ENCODE peak calls at places on chromosomes 7 and 10, in seven cellular contexts. One of them, this sample, is unnamed.

GRCh38 chr7:107234436-107234835 is 65.6 kb downstream of the HBP1 start:
- DNase-seq in coronary artery: no peak
- DNase-seq in brain microvascular endothelial cell: no peak
- DNase-seq in RWPE1: no peak
- DNase-seq in fibroblast of pulmonary artery: no peak
- DNase-seq in upper lobe of right lung: no peak
- DNase-seq in tibial artery: no peak
- DNase-seq in this sample: no peak

GRCh38 chr7:130486114-130486962 is 5.5 kb upstream of the MEST start:
- DNase-seq in coronary artery: no peak
- DNase-seq in brain microvascular endothelial cell: no peak
- DNase-seq in RWPE1: peak
- DNase-seq in fibroblast of pulmonary artery: no peak
- DNase-seq in upper lobe of right lung: peak
- DNase-seq in tibial artery: no peak
- DNase-seq in this sample: peak

GRCh38 chr7:7265057-7265456 is 82.7 kb downstream of the C1GALT1 start:
- DNase-seq in coronary artery: no peak
- DNase-seq in brain microvascular endothelial cell: peak
- DNase-seq in RWPE1: no peak
- DNase-seq in fibroblast of pulmonary artery: peak
- DNase-seq in upper lobe of right lung: no peak
- DNase-seq in tibial artery: no peak
- DNase-seq in this sample: no peak

GRCh38 chr7:16422100-16422430 is 727 bp upstream of the CRPPA start:
- DNase-seq in coronary artery: no peak
- DNase-seq in brain microvascular endothelial cell: no peak
- DNase-seq in RWPE1: no peak
- DNase-seq in fibroblast of pulmonary artery: peak
- DNase-seq in upper lobe of right lung: no peak
- DNase-seq in tibial artery: no peak
- DNase-seq in this sample: no peak

GRCh38 chr7:122768827-122769226 is 66.1 kb upstream of the RNF148 start:
- DNase-seq in coronary artery: no peak
- DNase-seq in brain microvascular endothelial cell: no peak
- DNase-seq in RWPE1: no peak
- DNase-seq in fibroblast of pulmonary artery: no peak
- DNase-seq in upper lobe of right lung: no peak
- DNase-seq in tibial artery: no peak
- DNase-seq in this sample: no peak

GRCh38 chr7:123571684-123572083 is 14.1 kb upstream of the NDUFA5 start:
- DNase-seq in coronary artery: no peak
- DNase-seq in brain microvascular endothelial cell: peak
- DNase-seq in RWPE1: no peak
- DNase-seq in fibroblast of pulmonary artery: peak
- DNase-seq in upper lobe of right lung: no peak
- DNase-seq in tibial artery: no peak
- DNase-seq in this sample: no peak

GRCh38 chr7:85714182-85714581 is 527.3 kb upstream of the SEMA3D start:
- DNase-seq in coronary artery: no peak
- DNase-seq in brain microvascular endothelial cell: no peak
- DNase-seq in RWPE1: no peak
- DNase-seq in fibroblast of pulmonary artery: no peak
- DNase-seq in upper lobe of right lung: no peak
- DNase-seq in tibial artery: no peak
- DNase-seq in this sample: no peak

GRCh38 chr10:5592070-5592469 is 67.3 kb downstream of the CALML3 start:
- DNase-seq in coronary artery: no peak
- DNase-seq in brain microvascular endothelial cell: no peak
- DNase-seq in RWPE1: no peak
- DNase-seq in fibroblast of pulmonary artery: no peak
- DNase-seq in upper lobe of right lung: peak
- DNase-seq in tibial artery: no peak
- DNase-seq in this sample: no peak

GRCh38 chr10:12416396-12417090 is 67.2 kb downstream of the CAMK1D start:
- DNase-seq in coronary artery: no peak
- DNase-seq in brain microvascular endothelial cell: no peak
- DNase-seq in RWPE1: no peak
- DNase-seq in fibroblast of pulmonary artery: no peak
- DNase-seq in upper lobe of right lung: no peak
- DNase-seq in tibial artery: peak
- DNase-seq in this sample: no peak

GRCh38 chr10:78254013-78254412 is 220.3 kb downstream of the RPS24 start:
- DNase-seq in coronary artery: no peak
- DNase-seq in brain microvascular endothelial cell: peak
- DNase-seq in RWPE1: no peak
- DNase-seq in fibroblast of pulmonary artery: no peak
- DNase-seq in upper lobe of right lung: no peak
- DNase-seq in tibial artery: no peak
- DNase-seq in this sample: no peak

GRCh38 chr10:1932617-1933016 is 195.3 kb upstream of the ADARB2 start:
- DNase-seq in coronary artery: no peak
- DNase-seq in brain microvascular endothelial cell: no peak
- DNase-seq in RWPE1: no peak
- DNase-seq in fibroblast of pulmonary artery: no peak
- DNase-seq in upper lobe of right lung: no peak
- DNase-seq in tibial artery: no peak
- DNase-seq in this sample: no peak

GRCh38 chr10:30804478-30805055 is 175.0 kb upstream of the LYZL2 start:
- DNase-seq in coronary artery: peak
- DNase-seq in brain microvascular endothelial cell: no peak
- DNase-seq in RWPE1: no peak
- DNase-seq in fibroblast of pulmonary artery: peak
- DNase-seq in upper lobe of right lung: no peak
- DNase-seq in tibial artery: peak
- DNase-seq in this sample: no peak

GRCh38 chr10:28948045-28948444 is 270.7 kb downstream of the BAMBI start:
- DNase-seq in coronary artery: no peak
- DNase-seq in brain microvascular endothelial cell: peak
- DNase-seq in RWPE1: no peak
- DNase-seq in fibroblast of pulmonary artery: no peak
- DNase-seq in upper lobe of right lung: no peak
- DNase-seq in tibial artery: no peak
- DNase-seq in this sample: no peak

GRCh38 chr10:110636932-110637557 is 7.1 kb upstream of the RBM20 start:
- DNase-seq in coronary artery: peak
- DNase-seq in brain microvascular endothelial cell: peak
- DNase-seq in RWPE1: no peak
- DNase-seq in fibroblast of pulmonary artery: no peak
- DNase-seq in upper lobe of right lung: no peak
- DNase-seq in tibial artery: no peak
- DNase-seq in this sample: no peak

GRCh38 chr7:24336461-24336860 is 52.5 kb downstream of the NPY start:
- DNase-seq in coronary artery: no peak
- DNase-seq in brain microvascular endothelial cell: no peak
- DNase-seq in RWPE1: no peak
- DNase-seq in fibroblast of pulmonary artery: no peak
- DNase-seq in upper lobe of right lung: no peak
- DNase-seq in tibial artery: no peak
- DNase-seq in this sample: no peak

GRCh38 chr10:117004238-117004626 is 755 bp downstream of the SHTN1 start:
- DNase-seq in coronary artery: no peak
- DNase-seq in brain microvascular endothelial cell: no peak
- DNase-seq in RWPE1: peak
- DNase-seq in fibroblast of pulmonary artery: peak
- DNase-seq in upper lobe of right lung: no peak
- DNase-seq in tibial artery: no peak
- DNase-seq in this sample: no peak

GRCh38 chr7:99143853-99144672 is at the start of gene SMURF1:
- DNase-seq in coronary artery: peak
- DNase-seq in brain microvascular endothelial cell: no peak
- DNase-seq in RWPE1: peak
- DNase-seq in fibroblast of pulmonary artery: peak
- DNase-seq in upper lobe of right lung: peak
- DNase-seq in tibial artery: peak
- DNase-seq in this sample: peak

GRCh38 chr10:17181751-17182150 is 19.7 kb downstream of the TRDMT1 start:
- DNase-seq in coronary artery: no peak
- DNase-seq in brain microvascular endothelial cell: no peak
- DNase-seq in RWPE1: no peak
- DNase-seq in fibroblast of pulmonary artery: peak
- DNase-seq in upper lobe of right lung: peak
- DNase-seq in tibial artery: no peak
- DNase-seq in this sample: no peak

GRCh38 chr10:62302760-62303159 is 34.1 kb upstream of the RTKN2 start:
- DNase-seq in coronary artery: no peak
- DNase-seq in brain microvascular endothelial cell: no peak
- DNase-seq in RWPE1: no peak
- DNase-seq in fibroblast of pulmonary artery: no peak
- DNase-seq in upper lobe of right lung: no peak
- DNase-seq in tibial artery: no peak
- DNase-seq in this sample: no peak

GRCh38 chr10:96588601-96589419 is 2.0 kb upstream of the TM9SF3 start:
- DNase-seq in coronary artery: no peak
- DNase-seq in brain microvascular endothelial cell: no peak
- DNase-seq in RWPE1: peak
- DNase-seq in fibroblast of pulmonary artery: no peak
- DNase-seq in upper lobe of right lung: no peak
- DNase-seq in tibial artery: no peak
- DNase-seq in this sample: no peak

GRCh38 chr10:30770816-30771215 is 141.3 kb upstream of the LYZL2 start:
- DNase-seq in coronary artery: no peak
- DNase-seq in brain microvascular endothelial cell: no peak
- DNase-seq in RWPE1: no peak
- DNase-seq in fibroblast of pulmonary artery: no peak
- DNase-seq in upper lobe of right lung: no peak
- DNase-seq in tibial artery: no peak
- DNase-seq in this sample: no peak

GRCh38 chr10:56360583-56360966 is 484 bp downstream of the ZWINT start:
- DNase-seq in coronary artery: no peak
- DNase-seq in brain microvascular endothelial cell: no peak
- DNase-seq in RWPE1: no peak
- DNase-seq in fibroblast of pulmonary artery: no peak
- DNase-seq in upper lobe of right lung: no peak
- DNase-seq in tibial artery: no peak
- DNase-seq in this sample: no peak

DNA sequence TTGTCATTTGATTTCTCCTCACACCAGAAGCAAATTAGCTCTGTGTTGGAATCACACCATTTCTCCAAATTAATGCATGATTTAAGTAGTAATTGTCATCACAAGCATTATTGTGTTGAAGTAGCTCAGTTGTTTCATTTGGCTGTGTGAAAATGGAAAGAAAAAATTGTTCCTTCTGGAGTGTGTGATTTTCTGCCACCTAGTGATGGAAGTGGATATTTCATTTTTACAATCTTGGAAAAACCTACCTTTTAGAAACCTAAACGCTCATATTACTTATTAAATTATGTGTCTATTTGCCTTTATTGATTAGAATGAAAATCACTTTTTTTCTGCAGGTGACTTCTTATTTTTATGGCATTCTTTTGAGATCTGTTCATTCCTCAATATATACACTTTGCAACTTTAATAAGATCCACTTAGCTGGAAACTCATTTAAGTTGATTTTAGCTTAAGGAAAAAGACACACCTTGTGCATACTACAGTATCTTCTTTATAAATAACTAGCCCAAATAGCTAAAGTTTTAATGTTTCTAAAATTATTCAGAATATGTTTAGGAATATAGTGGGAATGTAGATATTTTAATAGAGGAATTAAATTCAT is 50.0 kb downstream of the SRI start:
- DNase-seq in coronary artery: no peak
- DNase-seq in brain microvascular endothelial cell: no peak
- DNase-seq in RWPE1: peak
- DNase-seq in fibroblast of pulmonary artery: peak
- DNase-seq in upper lobe of right lung: no peak
- DNase-seq in tibial artery: no peak
- DNase-seq in this sample: no peak
- TF ChIP-seq CTCF in coronary artery: no peak
- TF ChIP-seq CTCF in brain microvascular endothelial cell: peak
- TF ChIP-seq CTCF in RWPE1: peak
- TF ChIP-seq CTCF in fibroblast of pulmonary artery: peak
- TF ChIP-seq CTCF in upper lobe of right lung: peak
- TF ChIP-seq CTCF in tibial artery: peak
- TF ChIP-seq CTCF in this sample: peak

GRCh38 chr7:155644971-155645509 is 579 bp downstream of the RBM33 start:
- DNase-seq in coronary artery: no peak
- DNase-seq in brain microvascular endothelial cell: peak
- DNase-seq in RWPE1: peak
- DNase-seq in fibroblast of pulmonary artery: peak
- DNase-seq in upper lobe of right lung: peak
- DNase-seq in tibial artery: no peak
- DNase-seq in this sample: no peak
- TF ChIP-seq CTCF in coronary artery: no peak
- TF ChIP-seq CTCF in brain microvascular endothelial cell: no peak
- TF ChIP-seq CTCF in RWPE1: no peak
- TF ChIP-seq CTCF in fibroblast of pulmonary artery: no peak
- TF ChIP-seq CTCF in upper lobe of right lung: no peak
- TF ChIP-seq CTCF in tibial artery: no peak
- TF ChIP-seq CTCF in this sample: no peak

GRCh38 chr10:43684198-43684559 is 35.5 kb upstream of the ZNF32 start:
- DNase-seq in coronary artery: no peak
- DNase-seq in brain microvascular endothelial cell: no peak
- DNase-seq in RWPE1: no peak
- DNase-seq in fibroblast of pulmonary artery: no peak
- DNase-seq in upper lobe of right lung: no peak
- DNase-seq in tibial artery: no peak
- DNase-seq in this sample: no peak

GRCh38 chr10:43681721-43682120 is 33.0 kb upstream of the ZNF32 start:
- DNase-seq in coronary artery: peak
- DNase-seq in brain microvascular endothelial cell: no peak
- DNase-seq in RWPE1: no peak
- DNase-seq in fibroblast of pulmonary artery: no peak
- DNase-seq in upper lobe of right lung: no peak
- DNase-seq in tibial artery: no peak
- DNase-seq in this sample: no peak

GRCh38 chr10:43685744-43686143 is 37.1 kb upstream of the ZNF32 start:
- DNase-seq in coronary artery: no peak
- DNase-seq in brain microvascular endothelial cell: no peak
- DNase-seq in RWPE1: no peak
- DNase-seq in fibroblast of pulmonary artery: no peak
- DNase-seq in upper lobe of right lung: no peak
- DNase-seq in tibial artery: no peak
- DNase-seq in this sample: no peak

GRCh38 chr10:43682956-43683355 is 34.3 kb upstream of the ZNF32 start:
- DNase-seq in coronary artery: no peak
- DNase-seq in brain microvascular endothelial cell: peak
- DNase-seq in RWPE1: no peak
- DNase-seq in fibroblast of pulmonary artery: no peak
- DNase-seq in upper lobe of right lung: no peak
- DNase-seq in tibial artery: no peak
- DNase-seq in this sample: no peak

GRCh38 chr10:43683451-43684197 is 34.9 kb upstream of the ZNF32 start:
- DNase-seq in coronary artery: no peak
- DNase-seq in brain microvascular endothelial cell: peak
- DNase-seq in RWPE1: no peak
- DNase-seq in fibroblast of pulmonary artery: peak
- DNase-seq in upper lobe of right lung: no peak
- DNase-seq in tibial artery: no peak
- DNase-seq in this sample: no peak
- TF ChIP-seq CTCF in coronary artery: no peak
- TF ChIP-seq CTCF in brain microvascular endothelial cell: peak
- TF ChIP-seq CTCF in RWPE1: peak
- TF ChIP-seq CTCF in fibroblast of pulmonary artery: peak
- TF ChIP-seq CTCF in upper lobe of right lung: peak
- TF ChIP-seq CTCF in tibial artery: no peak
- TF ChIP-seq CTCF in this sample: peak

DNA sequence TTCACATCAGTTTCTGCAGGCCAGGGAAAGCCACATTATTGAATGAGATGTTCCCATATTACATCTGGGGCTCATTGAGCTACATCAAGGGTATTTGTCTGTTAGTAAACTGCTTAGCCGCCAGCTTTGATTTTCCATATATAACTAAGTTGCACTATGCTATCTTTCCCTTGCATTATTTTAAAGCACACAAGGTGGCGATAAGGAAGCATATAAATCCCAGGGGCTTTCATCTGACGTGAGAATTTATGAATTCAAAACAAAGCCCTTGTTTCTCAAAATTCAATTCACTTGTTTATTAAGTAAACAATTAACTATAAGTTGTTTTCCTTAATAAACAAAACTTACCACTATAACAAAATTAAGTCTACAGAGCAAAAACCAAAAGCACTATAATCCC is 334.1 kb upstream of the TPK1 start:
- DNase-seq in coronary artery: no peak
- DNase-seq in brain microvascular endothelial cell: no peak
- DNase-seq in RWPE1: no peak
- DNase-seq in fibroblast of pulmonary artery: no peak
- DNase-seq in upper lobe of right lung: no peak
- DNase-seq in tibial artery: no peak
- DNase-seq in this sample: no peak
- TF ChIP-seq CTCF in coronary artery: no peak
- TF ChIP-seq CTCF in brain microvascular endothelial cell: no peak
- TF ChIP-seq CTCF in RWPE1: peak
- TF ChIP-seq CTCF in fibroblast of pulmonary artery: no peak
- TF ChIP-seq CTCF in upper lobe of right lung: peak
- TF ChIP-seq CTCF in tibial artery: no peak
- TF ChIP-seq CTCF in this sample: peak

This sample was measured in RWPE2.